ENCODE peak calls at places on chromosomes 3 and 15, in nine cellular contexts. K, F, J, W, X, Q, Y, V and A are unnamed samples. For H3K36me3, the result is how much of the 10 kb centered on the place peaks cover.

GRCh38 chr3:72844436-72844999 is 3.7 kb downstream of the SHQ1 start:
- DNase-seq in Y (no peak), V (no peak), W (no peak), X (no peak), K (peak), J (no peak), F (no peak), Q (peak), A (no peak)

GRCh38 chr3:171565671-171566070 is 105.5 kb upstream of the TNIK start:
- DNase-seq in J (no peak), F (no peak), Q (peak), W (no peak), K (peak), V (no peak), X (peak), Y (no peak), A (peak)

GRCh38 chr3:194091141-194091540 is 44.8 kb upstream of the HES1 start:
- DNase-seq in Q (peak), V (no peak), K (peak), F (no peak), X (peak), W (no peak), J (no peak), Y (no peak), A (peak)

GRCh38 chr15:87419341-87419740 is 837.2 kb downstream of the NTRK3 start:
- DNase-seq in V (no peak), Q (no peak), F (no peak), J (no peak), X (no peak), W (no peak), K (no peak), Y (no peak), A (no peak)

GRCh38 chr3:43867673-43868072 is 176.9 kb downstream of the ABHD5 start:
- DNase-seq in Q (peak), F (peak), W (peak), V (no peak), K (peak), X (no peak), Y (no peak), J (peak), A (peak)

GRCh38 chr3:166013073-166013679 is 176.0 kb upstream of the BCHE start:
- DNase-seq in W (no peak), Y (no peak), Q (peak), X (peak), K (peak), V (no peak), J (no peak), F (no peak), A (peak)

GRCh38 chr3:62622553-62623174 is 249.3 kb upstream of the FEZF2 start:
- DNase-seq in V (no peak), X (peak), W (no peak), Q (peak), K (peak), Y (no peak), J (no peak), F (peak), A (peak)

GRCh38 chr3:30625541-30626438 is 19.4 kb downstream of the TGFBR2 start:
- DNase-seq in F (no peak), J (peak), Q (peak), W (no peak), K (peak), X (peak), V (no peak), Y (no peak), A (no peak)

GRCh38 chr3:119580148-119580760 is 962 bp downstream of the ADPRH start:
- DNase-seq in X (no peak), W (peak), K (no peak), J (no peak), V (no peak), F (peak), Y (peak), Q (no peak), A (peak)

GRCh38 chr3:127747751-127748521 is 74.4 kb downstream of the MGLL start:
- DNase-seq in F (no peak), X (peak), K (peak), V (no peak), J (peak), Q (peak), Y (peak), W (peak), A (peak)

GRCh38 chr15:46110755-46111154 is 475.9 kb downstream of the SQOR start:
- DNase-seq in W (no peak), Q (no peak), Y (no peak), K (no peak), X (no peak), J (no peak), V (no peak), F (no peak), A (no peak)

GRCh38 chr15:64017591-64018163 is 28.6 kb downstream of the DAPK2 start:
- DNase-seq in K (no peak), X (no peak), V (no peak), W (no peak), Q (no peak), Y (no peak), J (no peak), F (no peak), A (no peak)

GRCh38 chr15:91548588-91548987 is 304.9 kb upstream of the SLCO3A1 start:
- DNase-seq in W (no peak), F (no peak), Q (peak), V (no peak), J (no peak), Y (no peak), X (no peak), K (no peak), A (no peak)

GRCh38 chr15:69826818-69827174 is 270.9 kb downstream of the TLE3 start:
- DNase-seq in K (peak), Q (peak), J (no peak), Y (no peak), F (no peak), X (no peak), W (no peak), V (no peak), A (peak)

GRCh38 chr15:41884458-41884857 is 9.4 kb downstream of the SPTBN5 start:
- DNase-seq in Q (no peak), V (no peak), K (no peak), W (no peak), Y (no peak), X (no peak), F (no peak), J (no peak), A (no peak)

GRCh38 chr3:156010829-156011228 is 109.5 kb upstream of the KCNAB1 start:
- DNase-seq in W (no peak), J (no peak), Y (no peak), K (no peak), Q (no peak), V (no peak), F (no peak), X (peak), A (no peak)

GRCh38 chr3:98812851-98813374 is 49.8 kb downstream of the ST3GAL6 start:
- DNase-seq in W (no peak), Q (peak), Y (no peak), K (peak), F (no peak), V (peak), X (peak), J (no peak), A (no peak)

GRCh38 chr15:100947760-100948429 is 28.7 kb downstream of the LRRK1 start:
- DNase-seq in W (no peak), Q (peak), X (no peak), Y (no peak), V (no peak), K (no peak), J (no peak), F (no peak), A (no peak)

GRCh38 chr15:57727031-57727430 is 20.5 kb downstream of the POLR2M start:
- DNase-seq in Q (peak), V (no peak), K (no peak), J (no peak), X (peak), F (no peak), W (no peak), Y (no peak), A (no peak)

GRCh38 chr15:51367322-51367976 is 26.0 kb downstream of the GLDN start:
- DNase-seq in Y (no peak), F (no peak), W (no peak), Q (no peak), X (no peak), V (no peak), J (peak), K (no peak), A (no peak)

GRCh38 chr15:65532738-65533051 is 2.4 kb downstream of the HACD3 start:
- DNase-seq in V (no peak), W (no peak), J (peak), K (peak), Y (no peak), X (peak), Q (peak), F (no peak), A (no peak)

GRCh38 chr3:134104031-134104430 is 74.3 kb upstream of the SLCO2A1 start:
- DNase-seq in Q (peak), W (no peak), Y (no peak), K (no peak), F (no peak), J (no peak), X (peak), V (no peak), A (no peak)

GRCh38 chr15:42444415-42445063 is 46.4 kb downstream of the ZNF106 start:
- DNase-seq in F (peak), Y (no peak), W (no peak), Q (no peak), K (peak), J (no peak), X (no peak), V (no peak), A (no peak)

GRCh38 chr15:65638681-65639089 is 16.9 kb downstream of the SLC24A1 start:
- DNase-seq in K (peak), X (peak), J (peak), F (no peak), Y (no peak), V (peak), W (no peak), Q (peak), A (peak)

GRCh38 chr3:196793224-196793623 is 53.6 kb downstream of the PAK2 start:
- DNase-seq in F (no peak), J (peak), V (no peak), Y (no peak), Q (peak), W (no peak), X (peak), K (peak), A (peak)

GRCh38 chr3:146189519-146190173 is 28.7 kb upstream of the PLOD2 start:
- DNase-seq in Q (peak), J (no peak), K (peak), W (no peak), V (peak), F (peak), X (peak), Y (no peak), A (peak)

GRCh38 chr15:50820808-50821382 is 55.4 kb upstream of the SPPL2A start:
- DNase-seq in V (no peak), Y (no peak), X (no peak), W (no peak), K (no peak), Q (no peak), J (no peak), F (no peak), A (no peak)

GRCh38 chr3:193680220-193680619 is 87.2 kb downstream of the OPA1 start:
- DNase-seq in J (no peak), W (no peak), Y (no peak), Q (peak), X (no peak), F (no peak), V (no peak), K (peak), A (peak)

GRCh38 chr15:51758645-51759044 is 7.2 kb downstream of the TMOD2 start:
- DNase-seq in Q (peak), X (no peak), W (no peak), J (no peak), V (no peak), K (peak), F (peak), Y (peak), A (peak)

GRCh38 chr3:57059416-57059815 is 1.0 kb upstream of the SPATA12 start:
- DNase-seq in Q (no peak), X (peak), J (no peak), F (no peak), Y (no peak), V (no peak), W (no peak), K (no peak), A (no peak)

GRCh38 chr3:146513386-146514051 is 30.9 kb downstream of the PLSCR1 start:
- DNase-seq in V (no peak), Y (no peak), F (no peak), W (no peak), Q (peak), K (no peak), X (peak), J (no peak), A (no peak)

GRCh38 chr3:127009531-127009930 is 26.6 kb downstream of the PLXNA1 start:
- DNase-seq in W (no peak), F (no peak), J (no peak), K (no peak), Y (no peak), Q (no peak), X (no peak), V (no peak), A (no peak)

GRCh38 chr3:70342149-70342548 is 29.7 kb upstream of the MDFIC2 start:
- DNase-seq in K (no peak), X (peak), W (no peak), F (no peak), Q (no peak), V (no peak), J (no peak), Y (no peak), A (no peak)

GRCh38 chr3:183542355-183542754 is 13.2 kb downstream of the KLHL6 start:
- DNase-seq in F (no peak), Y (no peak), J (no peak), X (no peak), Q (no peak), V (no peak), W (no peak), K (no peak), A (no peak)

GRCh38 chr3:161489390-161489789 is 7.2 kb upstream of the OTOL1 start:
- DNase-seq in F (no peak), J (no peak), V (no peak), K (no peak), X (no peak), Y (no peak), Q (no peak), W (no peak), A (no peak)

GRCh38 chr3:195750797-195751520 is 30.2 kb downstream of the MUC20 start:
- DNase-seq in J (no peak), K (no peak), F (no peak), W (no peak), Q (no peak), Y (no peak), V (no peak), X (no peak), A (no peak)

GRCh38 chr15:101541501-101542292 is 52.2 kb upstream of the PCSK6 start:
- DNase-seq in V (no peak), Q (no peak), J (no peak), K (no peak), Y (no peak), W (no peak), F (no peak), X (no peak), A (no peak)

GRCh38 chr15:38699633-38700230 is 135.1 kb upstream of the RASGRP1 start:
- DNase-seq in X (peak), W (peak), V (peak), Y (peak), F (peak), J (no peak), Q (peak), K (peak), A (peak)

DNA sequence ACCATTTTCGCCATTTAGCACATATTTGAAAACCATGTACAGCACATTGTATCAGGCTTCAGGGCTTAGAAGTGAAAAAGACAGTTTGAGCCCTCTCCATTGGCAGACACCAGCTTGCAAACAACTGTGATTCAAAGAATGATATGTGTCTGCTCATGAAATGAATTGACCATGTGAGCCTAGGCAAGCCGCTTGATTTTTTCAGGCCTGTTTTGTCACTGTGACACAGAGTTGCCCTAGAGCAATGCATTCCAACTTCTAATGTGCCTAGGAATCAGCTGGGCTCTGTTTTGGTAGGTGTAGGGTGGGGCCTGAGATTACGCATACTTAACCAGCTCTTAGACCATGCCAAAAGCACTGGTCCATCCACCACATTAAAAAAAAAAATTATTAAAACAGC is 53.0 kb downstream of the ATP2C1 start:
- DNase-seq in X (no peak), V (no peak), J (no peak), W (no peak), Y (no peak), F (no peak), K (no peak), Q (no peak), A (no peak)
- H3K36me3 ChIP-seq in X (under half), V (under half), J (under half), W (under half), Y (under half), F (under half), K (half or more), Q (under half), A (under half)

GRCh38 chr15:89184367-89184766 is 37.0 kb downstream of the RLBP1 start:
- DNase-seq in K (no peak), F (no peak), V (no peak), J (no peak), W (no peak), X (no peak), Y (no peak), Q (no peak), A (no peak)
- H3K36me3 ChIP-seq in K (half or more), F (under half), V (half or more), J (under half), W (under half), X (under half), Y (under half), Q (under half), A (under half)

DNA sequence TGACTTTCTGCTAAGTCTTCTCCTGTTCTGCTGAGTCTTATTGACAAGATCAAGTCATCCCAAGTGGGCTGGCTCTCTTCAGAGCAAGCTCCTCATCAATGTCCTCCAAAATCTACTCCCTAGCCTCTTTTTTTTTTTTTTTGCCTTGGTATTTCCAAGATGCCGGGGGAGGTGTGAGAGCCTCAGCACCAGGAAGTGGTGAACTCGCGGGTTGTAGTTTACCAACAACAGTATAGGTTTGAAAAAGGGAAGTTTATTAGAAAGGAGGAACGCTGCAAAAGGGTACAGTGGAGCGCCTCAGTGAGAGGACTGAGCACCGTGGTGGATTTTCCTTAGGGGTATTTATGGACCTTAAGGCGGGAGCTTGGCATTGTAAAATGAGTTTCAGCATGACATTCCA is 94.3 kb upstream of the SGO1 start:
- DNase-seq in Y (no peak), K (no peak), W (no peak), J (no peak), X (no peak), Q (no peak), F (no peak), V (no peak), A (no peak)
- H3K36me3 ChIP-seq in Y (under half), K (under half), W (under half), J (under half), X (under half), Q (under half), F (under half), V (under half), A (under half)

GRCh38 chr3:69005071-69005816 is 8.2 kb downstream of the EOGT start:
- DNase-seq in F (no peak), Q (peak), K (no peak), V (no peak), X (no peak), Y (no peak), J (no peak), W (no peak), A (no peak)
- H3K36me3 ChIP-seq in F (under half), Q (under half), K (half or more), V (under half), X (under half), Y (under half), J (under half), W (under half), A (half or more)